ENCODE peak calls at places on chromosomes 1 and 21, in nine cellular contexts. L is right atrium auricular region, G is H54, N is tibial nerve, Y is NCI-H69, Q is foreskin fibroblast, I is endothelial cell, T is COR-L47, J is colonic mucosa. H is an unnamed sample.

GRCh38 chr1:201597551-201598230 is 58.8 kb downstream of the NAV1 start:
- DNase-seq in L (no peak), G (no peak), N (no peak), Y (peak), Q (no peak), I (peak), T (peak), J (peak), H (no peak)

GRCh38 chr21:45634511-45635183 is 8.9 kb upstream of the PCBP3 start:
- DNase-seq in L (no peak), G (no peak), N (no peak), Y (peak), Q (peak), I (no peak), T (no peak), J (peak), H (no peak)

GRCh38 chr1:82485591-82486369 is 685.0 kb downstream of the ADGRL2 start:
- DNase-seq in L (no peak), G (peak), N (peak), Y (no peak), Q (peak), I (no peak), T (peak), J (peak), H (no peak)

GRCh38 chr21:38037416-38037815 is 121.2 kb upstream of the KCNJ6 start:
- DNase-seq in L (no peak), G (no peak), N (no peak), Y (peak), Q (no peak), I (no peak), T (no peak), J (no peak), H (no peak)

GRCh38 chr1:36023098-36023769 is 60.7 kb upstream of the TEKT2 start:
- DNase-seq in L (no peak), G (no peak), N (no peak), Y (no peak), Q (no peak), I (no peak), T (no peak), J (no peak), H (no peak)

GRCh38 chr21:45209685-45210284 is 77.9 kb downstream of the POFUT2 start:
- DNase-seq in L (no peak), G (no peak), N (no peak), Y (no peak), Q (no peak), I (no peak), T (no peak), J (no peak), H (no peak)

GRCh38 chr1:80054129-80054528 is 1047.6 kb upstream of the ADGRL4 start:
- DNase-seq in L (no peak), G (peak), N (no peak), Y (peak), Q (peak), I (no peak), T (peak), J (peak), H (no peak)

GRCh38 chr1:108947871-108948525 is 15.3 kb downstream of the CLCC1 start:
- DNase-seq in L (no peak), G (no peak), N (no peak), Y (no peak), Q (peak), I (no peak), T (no peak), J (no peak), H (no peak)

GRCh38 chr1:228989992-228990827 is 254.9 kb downstream of the RHOU start:
- DNase-seq in L (peak), G (no peak), N (peak), Y (peak), Q (peak), I (no peak), T (peak), J (peak), H (peak)

GRCh38 chr1:91440845-91441244 is 36.2 kb upstream of the HFM1 start:
- DNase-seq in L (no peak), G (no peak), N (no peak), Y (peak), Q (peak), I (no peak), T (no peak), J (no peak), H (no peak)

GRCh38 chr21:38712076-38712475 is 93.7 kb upstream of the ETS2 start:
- DNase-seq in L (no peak), G (peak), N (no peak), Y (peak), Q (peak), I (peak), T (peak), J (peak), H (no peak)

GRCh38 chr1:225445644-225446297 is 17.9 kb upstream of the LBR start:
- DNase-seq in L (no peak), G (no peak), N (no peak), Y (no peak), Q (no peak), I (no peak), T (no peak), J (peak), H (no peak)

GRCh38 chr1:44616991-44617702 is 57.1 kb downstream of the TMEM53 start:
- DNase-seq in L (no peak), G (no peak), N (no peak), Y (peak), Q (peak), I (peak), T (no peak), J (no peak), H (no peak)

GRCh38 chr1:205191127-205191577 is 20.4 kb downstream of the DSTYK start:
- DNase-seq in L (no peak), G (no peak), N (no peak), Y (peak), Q (peak), I (no peak), T (no peak), J (peak), H (no peak)

GRCh38 chr1:11178021-11179015 is 10.8 kb upstream of the ANGPTL7 start:
- DNase-seq in L (no peak), G (no peak), N (no peak), Y (peak), Q (peak), I (no peak), T (peak), J (no peak), H (no peak)

GRCh38 chr1:204670152-204670927 is 15.2 kb downstream of the LRRN2 start:
- DNase-seq in L (no peak), G (peak), N (no peak), Y (no peak), Q (peak), I (no peak), T (no peak), J (no peak), H (no peak)

GRCh38 chr1:206125366-206125765 is 8.2 kb upstream of the AVPR1B start:
- DNase-seq in L (no peak), G (no peak), N (no peak), Y (no peak), Q (no peak), I (no peak), T (no peak), J (no peak), H (no peak)